ENCODE peak calls at places on chromosome 5, in five cellular contexts. L, B, E, C and W are unnamed samples.

GRCh38 chr5:35091734-35092133 is 44.0 kb upstream of the AGXT2 start:
- DNase-seq in E (no peak), L (no peak), C (no peak), B (no peak), W (no peak)

GRCh38 chr5:22391956-22392355 is 461.2 kb downstream of the CDH12 start:
- DNase-seq in C (no peak), L (no peak), B (no peak), E (no peak), W (no peak)

GRCh38 chr5:139956342-139956741 is 86.8 kb downstream of the NRG2 start:
- DNase-seq in C (no peak), B (no peak), E (no peak), L (no peak), W (no peak)

GRCh38 chr5:107813559-107813958 is 142.8 kb upstream of the EFNA5 start:
- DNase-seq in C (no peak), B (no peak), L (no peak), E (no peak), W (no peak)

GRCh38 chr5:132476853-132477729 is 13.5 kb downstream of the IRF1 start:
- DNase-seq in B (peak; percentile 46), L (no peak), C (no peak), E (no peak), W (no peak)

GRCh38 chr5:130471-131175 is 38.7 kb downstream of the PLEKHG4B start:
- DNase-seq in C (no peak), L (no peak), E (no peak), B (peak; percentile 54), W (no peak)

GRCh38 chr5:138386290-138386689 is 33.8 kb downstream of the KDM3B start:
- DNase-seq in E (no peak), C (no peak), L (no peak), B (no peak), W (no peak)

GRCh38 chr5:132439521-132440206 is 50.9 kb downstream of the IRF1 start:
- DNase-seq in C (no peak), L (peak; percentile 88), B (peak; percentile 71), E (no peak), W (no peak)

GRCh38 chr5:53469946-53470687 is 10.3 kb upstream of the FST start:
- DNase-seq in C (no peak), E (no peak), L (peak; percentile 44), B (peak; percentile 21), W (no peak)

GRCh38 chr5:62689599-62690368 is 111.2 kb downstream of the LRRC70 start:
- DNase-seq in B (no peak), E (no peak), L (no peak), C (no peak), W (no peak)

GRCh38 chr5:172820046-172820767 is 13.8 kb upstream of the ERGIC1 start:
- DNase-seq in E (peak; percentile 91), C (no peak), B (peak; percentile 30), L (peak; percentile 92), W (no peak)

GRCh38 chr5:133792683-133793082 is 175.7 kb downstream of the C5orf15 start:
- DNase-seq in L (no peak), C (no peak), B (no peak), E (no peak), W (no peak)

GRCh38 chr5:36208786-36209185 is 32.9 kb downstream of the NADK2 start:
- DNase-seq in C (no peak), E (no peak), L (no peak), B (no peak), W (no peak)

GRCh38 chr5:135566422-135567416 is 12.1 kb downstream of the CXCL14 start:
- DNase-seq in L (no peak), B (no peak), E (no peak), C (no peak), W (no peak)

GRCh38 chr5:122262107-122262506 is 49.9 kb upstream of the SNCAIP start:
- DNase-seq in B (peak; percentile 71), E (no peak), C (no peak), L (peak; percentile 21), W (no peak)

GRCh38 chr5:149268928-149269557 is 2.6 kb upstream of the AFAP1L1 start:
- DNase-seq in E (no peak), L (peak; percentile 51), B (peak; percentile 86), C (peak; percentile 75), W (peak; percentile 87)

GRCh38 chr5:132238169-132238744 is 10.6 kb upstream of the P4HA2 start:
- DNase-seq in E (no peak), L (peak; percentile 50), C (peak; percentile 82), B (peak; percentile 81), W (peak; percentile 87)

GRCh38 chr5:17918373-17919104 is 284.3 kb downstream of the TAF11L14 start:
- DNase-seq in L (no peak), C (no peak), E (no peak), B (peak; percentile 2), W (no peak)
- H2AFZ ChIP-seq in L (peak overlapping the region; percentile 42), C (no peak overlapping the region), E (peak overlapping the region; percentile 20), B (no peak overlapping the region), W (no peak overlapping the region)

DNA sequence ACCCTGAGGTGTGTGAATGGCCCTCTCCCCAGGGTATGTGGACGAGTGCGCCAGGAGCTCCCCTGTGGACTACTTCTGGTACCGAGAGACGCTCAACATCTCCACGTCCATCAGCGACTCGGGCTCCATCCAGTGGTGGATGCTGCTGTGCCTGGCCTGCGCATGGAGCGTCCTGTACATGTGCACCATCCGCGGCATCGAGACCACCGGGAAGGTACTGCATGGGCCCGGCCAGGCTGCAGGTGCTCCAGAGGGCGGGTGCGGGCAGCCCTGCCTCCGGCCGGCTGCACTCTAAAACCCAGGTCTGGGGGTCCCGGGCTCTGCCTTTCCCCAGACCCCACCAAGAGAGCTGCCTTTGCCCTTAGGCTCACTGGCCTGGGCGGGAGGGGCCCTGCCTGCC is 10.9 kb downstream of the SLC6A19 start:
- DNase-seq in B (no peak), E (no peak), C (no peak), L (no peak), W (no peak)
- H3K79me2 ChIP-seq in B (no peaks in the 10 kb centered on the region), E (no peaks in the 10 kb centered on the region), C (no peaks in the 10 kb centered on the region), L (no peaks in the 10 kb centered on the region), W (no peaks in the 10 kb centered on the region)

GRCh38 chr5:143064207-143064606 is 294.0 kb downstream of the ARHGAP26 start:
- DNase-seq in E (peak; percentile 69), B (no peak), C (no peak), L (peak; percentile 46), W (no peak)
- H3K4me1 ChIP-seq in E (peaks cover 56% of the 10 kb centered on the region), B (no peaks in the 10 kb centered on the region), C (peaks cover 25% of the 10 kb centered on the region), L (peaks cover 57% of the 10 kb centered on the region), W (peaks cover 26% of the 10 kb centered on the region)

DNA sequence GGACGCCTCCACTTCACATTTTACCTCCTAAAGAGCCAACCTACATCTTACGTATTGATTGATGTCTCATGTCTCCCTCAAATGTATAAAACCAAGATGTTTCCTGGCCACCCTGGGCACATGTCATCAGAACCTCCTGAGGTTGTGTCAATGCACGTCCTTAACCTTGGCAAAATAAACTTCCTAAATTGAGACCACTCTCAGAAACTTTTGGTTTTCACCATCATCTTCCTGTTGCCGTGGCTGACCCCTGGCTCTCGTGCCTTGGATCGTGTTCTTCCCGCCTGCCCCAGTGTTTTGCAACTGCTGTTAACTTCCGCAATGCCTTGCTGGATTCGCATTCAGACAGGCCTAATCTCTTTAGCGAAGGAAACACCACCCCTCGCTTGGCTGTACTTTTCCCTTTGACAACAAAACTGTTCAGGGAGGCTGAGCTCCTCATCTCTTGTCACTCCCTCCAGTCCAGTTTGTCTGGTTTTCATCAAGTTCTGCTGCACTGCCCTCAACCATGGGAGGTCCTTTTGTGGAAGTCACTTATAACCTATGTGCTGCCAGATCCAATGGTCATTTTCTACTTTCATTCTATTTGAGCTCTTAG is 1.2 kb upstream of the DAP start:
- DNase-seq in B (peak; percentile 93), C (peak; percentile 28), L (no peak), E (no peak), W (no peak)
- H2AFZ ChIP-seq in B (peak overlapping the region; percentile 33), C (peak overlapping the region; percentile 95), L (peak overlapping the region; percentile 99), E (no peak overlapping the region), W (peak overlapping the region; percentile 48)

GRCh38 chr5:40680741-40681350 is 1.1 kb downstream of the PTGER4 start:
- DNase-seq in L (peak; percentile 29), E (no peak), C (no peak), B (no peak), W (no peak)
- H3K79me2 ChIP-seq in L (peaks cover 58% of the 10 kb centered on the region), E (peaks cover 61% of the 10 kb centered on the region), C (no peaks in the 10 kb centered on the region), B (no peaks in the 10 kb centered on the region), W (no peaks in the 10 kb centered on the region)